ENCODE peak calls at places on chromosome 7, in eight cellular contexts. J, M, Y, H, T, X, A and Z are unnamed samples.

GRCh38 chr7:98174334-98175259 is 36.6 kb upstream of the BHLHA15 start:
- DNase-seq in J (no peak), Y (peak; percentile 77), M (no peak), A (peak; percentile 81), X (no peak), T (no peak), H (no peak), Z (no peak)

GRCh38 chr7:157943561-157943960 is 606.8 kb downstream of the DNAJB6 start:
- DNase-seq in J (no peak), A (no peak), X (no peak), H (no peak), Y (no peak), T (no peak), M (no peak), Z (no peak)

GRCh38 chr7:22992874-22993840 is 20.8 kb downstream of the HYCC1 start:
- DNase-seq in J (no peak), T (no peak), A (no peak), X (no peak), Y (no peak), M (no peak), H (no peak), Z (no peak)

GRCh38 chr7:30907527-30908267 is 4.0 kb upstream of the AQP1 start:
- DNase-seq in M (no peak), Y (no peak), A (peak; percentile 55), H (no peak), X (no peak), J (no peak), T (no peak), Z (peak; percentile 87)

GRCh38 chr7:98764946-98765345 is 104.9 kb downstream of the TMEM130 start:
- DNase-seq in J (no peak), H (no peak), T (no peak), M (no peak), X (no peak), A (no peak), Y (no peak), Z (no peak)

GRCh38 chr7:112748381-112748780 is 41.8 kb downstream of the TMEM168 start:
- DNase-seq in T (no peak), M (no peak), X (no peak), A (no peak), H (no peak), Y (no peak), J (no peak), Z (no peak)

GRCh38 chr7:44754802-44755697 is 6.4 kb downstream of the ZMIZ2 start:
- DNase-seq in H (no peak), A (no peak), X (peak; percentile 67), T (no peak), Y (no peak), M (no peak), J (no peak), Z (no peak)

GRCh38 chr7:17994079-17994478 is 33.6 kb downstream of the PRPS1L1 start:
- DNase-seq in H (no peak), T (no peak), M (no peak), Y (no peak), J (no peak), X (no peak), A (no peak), Z (no peak)

GRCh38 chr7:22572937-22573336 is 72.9 kb upstream of the STEAP1B start:
- DNase-seq in H (no peak), Y (no peak), A (no peak), X (no peak), M (peak; percentile 81), J (no peak), T (no peak), Z (no peak)

GRCh38 chr7:51647931-51648351 is 331.3 kb upstream of the COBL start:
- DNase-seq in T (no peak), H (peak; percentile 87), Y (no peak), J (no peak), M (no peak), A (no peak), X (no peak), Z (no peak)

GRCh38 chr7:27010068-27010467 is 85.7 kb downstream of the HOXA1 start:
- DNase-seq in M (no peak), T (no peak), X (no peak), A (no peak), J (no peak), Y (no peak), H (no peak), Z (no peak)

GRCh38 chr7:87628780-87629569 is 777 bp downstream of the RUNDC3B start:
- DNase-seq in M (no peak), J (no peak), X (peak; percentile 87), T (no peak), A (no peak), Y (peak; percentile 67), H (peak; percentile 47), Z (no peak)

GRCh38 chr7:63205136-63205535 is 793.5 kb upstream of the ZNF722 start:
- DNase-seq in J (no peak), M (no peak), A (no peak), Y (no peak), H (no peak), X (no peak), T (no peak), Z (no peak)

GRCh38 chr7:108363659-108364058 is 92.6 kb downstream of the NRCAM start:
- DNase-seq in H (no peak), A (no peak), T (no peak), M (no peak), X (no peak), J (no peak), Y (no peak), Z (no peak)

GRCh38 chr7:95441042-95441823 is 6.4 kb upstream of the PON2 start:
- DNase-seq in T (no peak), J (no peak), X (no peak), H (peak; percentile 70), Y (no peak), M (no peak), A (no peak), Z (no peak)

GRCh38 chr7:8177109-8177933 is 84.6 kb downstream of the ICA1 start:
- DNase-seq in T (no peak), Y (no peak), J (no peak), X (no peak), M (no peak), A (no peak), H (no peak), Z (no peak)

GRCh38 chr7:23235688-23236280 is 10.8 kb upstream of the GPNMB start:
- DNase-seq in Y (no peak), T (peak; percentile 13), A (no peak), H (no peak), M (peak; percentile 35), X (no peak), J (no peak), Z (no peak)

GRCh38 chr7:43294080-43294630 is 181.7 kb downstream of the HECW1 start:
- DNase-seq in T (peak; percentile 91), A (no peak), H (peak; percentile 65), M (peak; percentile 78), Y (no peak), X (no peak), J (no peak), Z (no peak)

GRCh38 chr7:111855842-111856227 is 293.5 kb upstream of the IMMP2L start:
- DNase-seq in J (no peak), Y (no peak), A (no peak), X (no peak), T (peak; percentile 32), H (peak; percentile 49), M (peak; percentile 59), Z (no peak)

GRCh38 chr7:88927-89921 is 103.1 kb upstream of the FAM20C start:
- DNase-seq in T (peak; percentile 90), A (peak; percentile 26), X (no peak), Y (peak; percentile 71), H (peak; percentile 66), J (no peak), M (peak; percentile 96), Z (peak; percentile 84)
- H3K27ac ChIP-seq in T (peak overlapping the region; percentile 58), A (no peak overlapping the region), X (no peak overlapping the region), Y (peak overlapping the region; percentile 47), H (peak overlapping the region; percentile 89), J (no peak overlapping the region), M (peak overlapping the region; percentile 89), Z (peak overlapping the region; percentile 67)

GRCh38 chr7:129875160-129875559 is 77.6 kb downstream of the UBE2H start:
- DNase-seq in M (no peak), J (no peak), Y (no peak), X (no peak), H (no peak), T (no peak), A (no peak), Z (no peak)

GRCh38 chr7:129872054-129872453 is 80.7 kb downstream of the UBE2H start:
- DNase-seq in X (no peak), J (no peak), A (no peak), M (peak; percentile 18), Y (no peak), T (no peak), H (no peak), Z (no peak)

GRCh38 chr7:129877146-129877792 is 75.5 kb downstream of the UBE2H start:
- DNase-seq in H (no peak), A (no peak), J (no peak), X (no peak), Y (no peak), T (no peak), M (no peak), Z (no peak)

GRCh38 chr7:129874722-129875121 is 78.0 kb downstream of the UBE2H start:
- DNase-seq in A (no peak), T (no peak), M (no peak), J (no peak), Y (no peak), H (no peak), X (no peak), Z (no peak)

GRCh38 chr7:129875745-129876411 is 76.9 kb downstream of the UBE2H start:
- DNase-seq in J (no peak), T (no peak), Y (no peak), M (peak; percentile 80), H (no peak), X (no peak), A (no peak), Z (no peak)
- H3K27ac ChIP-seq in J (no peak overlapping the region), T (no peak overlapping the region), Y (no peak overlapping the region), M (no peak overlapping the region), H (no peak overlapping the region), X (peak overlapping the region; percentile 76), A (peak overlapping the region; percentile 52), Z (no peak overlapping the region)

GRCh38 chr7:148804343-148805234 is 79.5 kb downstream of the EZH2 start:
- DNase-seq in J (no peak), M (no peak), Y (no peak), A (no peak), X (no peak), H (no peak), T (no peak), Z (no peak)

GRCh38 chr7:148809856-148810255 is 74.2 kb downstream of the EZH2 start:
- DNase-seq in H (no peak), J (peak; percentile 3), A (no peak), T (no peak), Y (no peak), X (no peak), M (no peak), Z (no peak)

GRCh38 chr7:148803094-148803493 is 81.0 kb downstream of the EZH2 start:
- DNase-seq in J (no peak), T (no peak), X (no peak), Y (no peak), A (no peak), M (no peak), H (no peak), Z (no peak)

GRCh38 chr7:148807451-148807850 is 76.6 kb downstream of the EZH2 start:
- DNase-seq in T (no peak), J (no peak), Y (no peak), X (no peak), A (no peak), M (no peak), H (no peak), Z (no peak)

GRCh38 chr7:148806187-148806586 is 77.9 kb downstream of the EZH2 start:
- DNase-seq in M (no peak), X (no peak), A (no peak), J (no peak), Y (no peak), T (no peak), H (no peak), Z (no peak)
- H3K27ac ChIP-seq in M (no peak overlapping the region), X (no peak overlapping the region), A (no peak overlapping the region), J (no peak overlapping the region), Y (no peak overlapping the region), T (no peak overlapping the region), H (no peak overlapping the region), Z (no peak overlapping the region)

GRCh38 chr7:132545756-132546155 is 30.5 kb downstream of the PLXNA4 start:
- DNase-seq in X (no peak), Y (no peak), T (no peak), A (no peak), J (no peak), H (no peak), M (no peak), Z (no peak)
- H3K27ac ChIP-seq in X (no peak overlapping the region), Y (no peak overlapping the region), T (no peak overlapping the region), A (no peak overlapping the region), J (no peak overlapping the region), H (no peak overlapping the region), M (no peak overlapping the region), Z (no peak overlapping the region)